ENCODE peak calls at places on chromosomes 4 and X, in seven cellular contexts. G, N, V, W, S, I and Z are unnamed samples.

GRCh38 chrX:134764202-134764785 is 106.0 kb upstream of the PLAC1 start:
- DNase-seq in G (peak; percentile 80), N (no peak), V (peak; percentile 20), W (peak; percentile 87), S (peak; percentile 41), I (peak; percentile 88), Z (no peak)

GRCh38 chr4:168708108-168708507 is 211.3 kb downstream of the PALLD start:
- DNase-seq in G (no peak), N (no peak), V (peak; percentile 60), W (no peak), S (no peak), I (no peak), Z (peak; percentile 52)

GRCh38 chr4:37803348-37803973 is 23.0 kb upstream of the PGM2 start:
- DNase-seq in G (peak; percentile 59), N (peak; percentile 61), V (peak; percentile 50), W (peak; percentile 62), S (peak; percentile 74), I (peak; percentile 22), Z (peak; percentile 32)

GRCh38 chr4:94757192-94758140 is at the start of gene BMPR1B:
- DNase-seq in G (peak; percentile 80), N (peak; percentile 62), V (peak; percentile 77), W (peak; percentile 60), S (peak; percentile 75), I (no peak), Z (peak; percentile 72)

GRCh38 chrX:128975716-128976115 is 547.6 kb downstream of the SMARCA1 start:
- DNase-seq in G (peak; percentile 54), N (peak; percentile 56), V (no peak), W (peak; percentile 72), S (peak; percentile 3), I (peak; percentile 6), Z (no peak)

GRCh38 chrX:153688071-153688470 is 345 bp downstream of the SLC6A8 start:
- DNase-seq in G (no peak), N (no peak), V (no peak), W (no peak), S (no peak), I (no peak), Z (no peak)

GRCh38 chrX:23864719-23865349 is 42.9 kb downstream of the APOO start:
- DNase-seq in G (no peak), N (peak; percentile 15), V (no peak), W (no peak), S (no peak), I (no peak), Z (no peak)

GRCh38 chr4:117434424-117434823 is 349.0 kb upstream of the TRAM1L1 start:
- DNase-seq in G (no peak), N (no peak), V (no peak), W (no peak), S (no peak), I (no peak), Z (no peak)

GRCh38 chr4:161252520-161253141 is 911.2 kb downstream of the FSTL5 start:
- DNase-seq in G (peak; percentile 45), N (peak; percentile 21), V (peak; percentile 4), W (peak; percentile 35), S (peak; percentile 53), I (peak; percentile 1), Z (no peak)

GRCh38 chrX:119817130-119817690 is 25.8 kb upstream of the RPL39 start:
- DNase-seq in G (no peak), N (no peak), V (no peak), W (no peak), S (no peak), I (no peak), Z (no peak)

GRCh38 chrX:39022106-39022505 is 220.8 kb downstream of the MID1IP1 start:
- DNase-seq in G (no peak), N (no peak), V (peak; percentile 32), W (no peak), S (no peak), I (no peak), Z (peak; percentile 10)

GRCh38 chr4:25956260-25956659 is 42.2 kb downstream of the SMIM20 start:
- DNase-seq in G (no peak), N (no peak), V (no peak), W (no peak), S (no peak), I (no peak), Z (no peak)

GRCh38 chr4:112717856-112718255 is 80.9 kb downstream of the LARP7 start:
- DNase-seq in G (no peak), N (no peak), V (no peak), W (no peak), S (no peak), I (no peak), Z (no peak)

GRCh38 chr4:121096629-121097028 is 24.3 kb upstream of the NDNF start:
- DNase-seq in G (peak; percentile 70), N (peak; percentile 26), V (peak; percentile 27), W (peak; percentile 65), S (peak; percentile 37), I (peak; percentile 6), Z (peak; percentile 31)

DNA sequence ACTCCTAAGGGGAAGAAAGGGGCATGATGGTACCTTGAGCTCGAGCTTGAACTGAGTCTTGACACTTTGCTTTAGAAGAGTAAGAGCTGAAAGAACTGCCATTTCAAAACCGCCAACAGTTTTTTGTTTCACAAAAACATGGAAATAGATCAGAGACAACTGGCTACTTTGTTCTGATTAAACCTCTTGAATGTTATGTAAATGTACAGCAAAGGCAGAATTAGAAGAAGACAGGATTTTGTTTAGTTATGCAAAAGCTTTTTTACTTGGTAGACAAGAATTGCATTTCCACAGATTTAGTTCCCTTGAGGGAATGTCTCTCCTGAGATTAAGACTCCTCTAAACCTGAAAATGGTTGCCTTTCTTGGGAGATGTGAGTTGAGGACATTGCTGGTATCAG is 33.3 kb upstream of the STPG2 start:
- DNase-seq in G (no peak), N (no peak), V (no peak), W (no peak), S (no peak), I (no peak), Z (no peak)
- H3K27ac ChIP-seq in G (no peak overlapping the region), N (no peak overlapping the region), V (no peak overlapping the region), W (peak overlapping the region; percentile 40), S (no peak overlapping the region), I (no peak overlapping the region), Z (no peak overlapping the region)

DNA sequence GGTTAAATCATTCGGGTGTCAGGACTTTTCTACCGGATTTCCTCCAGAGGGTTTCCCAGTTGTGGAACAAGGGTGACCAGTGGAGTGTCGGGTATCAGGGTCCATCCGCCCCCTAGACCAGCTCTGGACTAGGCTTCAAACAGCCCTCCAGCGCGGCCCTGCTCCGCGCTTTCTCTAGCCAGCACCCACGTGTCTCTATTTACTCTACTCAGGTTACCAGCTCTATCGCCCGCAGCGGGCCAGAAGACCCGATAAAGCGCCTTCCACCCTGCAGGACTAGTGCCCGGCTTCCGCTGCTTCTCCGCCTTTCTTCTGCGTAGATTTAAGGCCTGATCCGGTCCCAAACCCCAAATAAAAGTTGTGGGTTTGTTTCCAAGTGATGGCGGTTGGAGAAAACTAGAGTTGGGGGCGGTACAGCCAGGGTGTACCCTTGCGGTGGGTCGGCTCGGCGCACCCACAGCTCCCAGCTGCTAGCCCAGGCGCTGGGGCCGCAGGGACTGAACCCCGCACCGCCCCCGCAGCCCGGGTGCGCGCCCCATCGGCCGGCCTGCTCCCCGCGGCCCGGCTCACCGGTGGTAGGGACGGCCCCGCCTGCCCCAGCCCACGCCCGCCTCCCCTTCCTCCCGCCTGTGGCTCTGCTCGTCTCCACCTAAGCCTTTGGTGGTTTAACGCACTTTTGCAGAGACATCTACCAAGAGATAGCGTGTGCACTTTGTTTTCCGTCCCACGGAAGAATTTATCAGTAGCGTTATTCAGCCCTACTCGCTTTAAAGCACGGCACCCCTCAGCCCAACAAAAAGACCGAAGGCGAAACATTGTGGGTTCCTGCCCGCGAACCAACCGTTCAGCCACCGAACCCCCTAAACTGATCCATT is 2.1 kb downstream of the LEF1 start:
- DNase-seq in G (no peak), N (peak; percentile 56), V (peak; percentile 33), W (peak; percentile 94), S (no peak), I (peak; percentile 69), Z (peak; percentile 14)
- TF ChIP-seq EZH2 in G (no peak), N (peak; percentile 64), V (peak; percentile 2), W (peak; percentile 25), S (peak; percentile 7), I (no peak), Z (peak; percentile 87)

GRCh38 chrX:118526149-118526548 is 30.5 kb downstream of the DOCK11 start:
- DNase-seq in G (no peak), N (no peak), V (no peak), W (no peak), S (no peak), I (no peak), Z (no peak)

GRCh38 chrX:118522230-118522926 is 26.8 kb downstream of the DOCK11 start:
- DNase-seq in G (no peak), N (no peak), V (no peak), W (no peak), S (no peak), I (no peak), Z (no peak)

GRCh38 chrX:118523920-118524319 is 28.3 kb downstream of the DOCK11 start:
- DNase-seq in G (no peak), N (no peak), V (no peak), W (no peak), S (no peak), I (no peak), Z (no peak)

GRCh38 chrX:118525146-118525725 is 29.6 kb downstream of the DOCK11 start:
- DNase-seq in G (no peak), N (no peak), V (no peak), W (no peak), S (no peak), I (no peak), Z (no peak)

DNA sequence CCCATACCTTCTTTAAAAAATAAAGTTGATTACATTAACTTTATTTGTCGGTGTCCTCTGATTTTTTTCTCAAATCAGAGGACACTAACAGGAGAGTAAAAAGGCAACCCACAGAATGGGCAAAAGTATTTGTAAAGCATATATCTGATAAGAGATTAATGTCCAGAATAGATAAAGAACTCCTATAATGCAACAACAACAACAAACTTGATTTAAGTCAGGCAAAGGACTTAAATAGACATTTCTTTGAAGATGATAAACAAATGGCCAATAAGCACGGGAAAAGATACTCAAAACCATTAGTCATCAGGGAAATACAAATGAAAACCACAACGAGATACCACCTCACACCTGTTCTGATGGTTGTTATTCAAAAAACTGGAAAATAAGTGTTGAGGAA is 28.7 kb downstream of the DOCK11 start:
- DNase-seq in G (no peak), N (no peak), V (no peak), W (no peak), S (no peak), I (no peak), Z (no peak)
- H3K27ac ChIP-seq in G (no peak overlapping the region), N (no peak overlapping the region), V (no peak overlapping the region), W (no peak overlapping the region), S (no peak overlapping the region), I (no peak overlapping the region), Z (no peak overlapping the region)

DNA sequence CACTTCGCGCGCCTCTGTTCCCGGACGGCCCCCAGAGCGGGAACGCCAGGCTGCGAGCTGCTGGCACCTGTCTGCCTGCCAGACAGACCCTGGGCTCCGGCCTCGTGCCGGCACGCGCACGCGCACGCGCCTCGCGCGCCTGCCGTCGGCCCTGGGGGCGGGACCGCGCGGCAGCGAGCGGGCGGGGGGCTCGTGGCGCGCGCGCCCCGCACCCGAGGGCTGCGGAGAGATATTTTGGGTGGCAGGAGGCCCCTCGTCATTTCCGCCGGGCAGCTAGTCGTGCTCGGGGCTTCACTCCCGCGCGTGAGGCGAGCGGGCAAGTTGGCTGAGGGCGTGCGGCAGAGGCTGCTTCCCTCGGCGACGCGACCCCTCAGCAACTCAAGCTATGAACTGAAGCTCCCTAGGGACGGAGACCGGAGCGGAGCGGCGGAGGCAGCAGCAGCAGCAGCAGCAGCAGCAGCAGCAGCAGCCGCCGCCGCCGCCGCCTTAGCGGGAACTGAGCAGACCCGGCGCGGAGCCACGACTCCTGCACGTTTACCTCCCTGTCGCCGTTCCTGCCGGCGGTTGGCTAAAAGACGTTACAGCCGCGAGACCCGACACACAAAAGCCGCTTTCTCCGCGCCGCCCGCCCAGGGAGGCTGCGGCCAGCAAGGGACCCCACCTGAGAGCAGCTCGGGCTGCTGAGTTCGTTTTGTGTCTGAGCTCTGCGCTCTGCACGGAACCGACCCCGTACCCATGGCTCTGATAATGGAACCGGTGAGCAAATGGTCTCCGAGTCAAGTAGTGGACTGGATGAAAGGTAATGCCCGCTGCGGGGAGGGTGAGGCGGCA is at the start of gene CNKSR2:
- DNase-seq in G (peak; percentile 39), N (peak; percentile 78), V (peak; percentile 30), W (peak; percentile 74), S (peak; percentile 5), I (no peak), Z (no peak)
- TF ChIP-seq EZH2 in G (peak; percentile 79), N (no peak), V (peak; percentile 58), W (no peak), S (peak; percentile 86), I (no peak), Z (no peak)